ENCODE peak calls at places on chromosomes 3 and 15, in six cellular contexts. S is A549, G is GM12878, N is SK-N-SH, V is IMR-90, O is HCT116. J is an unnamed sample.

GRCh38 chr15:45473068-45473467 is 49.5 kb downstream of the SLC30A4 start:
- DNase-seq in S (no peak), G (no peak), N (no peak), V (no peak), O (no peak), J (no peak)

GRCh38 chr3:153599685-153600084 is 437.7 kb downstream of the RAP2B start:
- DNase-seq in S (no peak), G (no peak), N (no peak), V (peak; percentile 88), O (peak; percentile 54), J (no peak)

GRCh38 chr3:143206955-143207337 is 87.4 kb downstream of the CHST2 start:
- DNase-seq in S (no peak), G (no peak), N (no peak), V (no peak), O (no peak), J (no peak)

GRCh38 chr15:40105517-40106202 is 3.0 kb downstream of the BMF start:
- DNase-seq in S (no peak), G (no peak), N (no peak), V (no peak), O (no peak), J (no peak)

GRCh38 chr15:49215768-49216739 is 46.0 kb downstream of the GALK2 start:
- DNase-seq in S (no peak), G (peak; percentile 38), N (no peak), V (no peak), O (peak; percentile 16), J (no peak)

GRCh38 chr3:175150812-175151411 is 291.8 kb downstream of the NAALADL2 start:
- DNase-seq in S (no peak), G (no peak), N (no peak), V (peak; percentile 4), O (peak; percentile 88), J (no peak)

GRCh38 chr3:175489406-175489805 is 630.3 kb downstream of the NAALADL2 start:
- DNase-seq in S (no peak), G (no peak), N (no peak), V (no peak), O (no peak), J (no peak)

GRCh38 chr3:138205527-138205926 is 18.4 kb downstream of the ARMC8 start:
- DNase-seq in S (no peak), G (no peak), N (no peak), V (no peak), O (no peak), J (no peak)

GRCh38 chr3:192833177-192833890 is 84.3 kb downstream of the MB21D2 start:
- DNase-seq in S (no peak), G (no peak), N (no peak), V (peak; percentile 92), O (no peak), J (no peak)

GRCh38 chr15:59550961-59551360 is 60.6 kb upstream of the GCNT3 start:
- DNase-seq in S (no peak), G (no peak), N (no peak), V (no peak), O (no peak), J (no peak)

GRCh38 chr15:64633332-64633731 is 142.1 kb downstream of the RBPMS2 start:
- DNase-seq in S (no peak), G (no peak), N (no peak), V (no peak), O (no peak), J (no peak)

GRCh38 chr3:127536818-127537810 is 53.4 kb downstream of the TPRA1 start:
- DNase-seq in S (no peak), G (no peak), N (no peak), V (no peak), O (no peak), J (no peak)

GRCh38 chr15:53412542-53412941 is 346.9 kb downstream of the WDR72 start:
- DNase-seq in S (no peak), G (no peak), N (no peak), V (no peak), O (no peak), J (no peak)

GRCh38 chr15:34647569-34648334 is 64.3 kb upstream of the GOLGA8B start:
- DNase-seq in S (no peak), G (no peak), N (no peak), V (peak; percentile 14), O (no peak), J (peak; percentile 91)

GRCh38 chr3:45026038-45026437 is at the start of gene CLEC3B:
- DNase-seq in S (no peak), G (no peak), N (no peak), V (peak; percentile 78), O (no peak), J (no peak)

DNA sequence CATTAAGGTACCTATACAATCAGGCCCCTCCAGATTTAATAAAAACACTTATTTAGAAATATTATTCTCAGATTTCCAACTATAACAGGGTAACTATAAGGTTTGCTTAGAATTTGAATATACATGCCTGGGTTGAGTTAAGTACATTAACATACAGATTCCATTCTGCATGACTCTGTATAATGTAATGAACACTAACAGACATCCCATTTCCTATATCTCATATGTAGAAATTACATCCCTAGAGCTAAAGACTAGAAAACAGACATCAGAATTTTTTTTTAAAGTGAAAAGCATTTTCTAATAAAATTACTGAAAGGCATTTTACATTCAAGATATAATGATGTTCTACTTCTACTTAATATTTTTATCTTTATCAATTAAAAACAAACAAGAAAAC is 162.4 kb downstream of the MECOM start:
- DNase-seq in S (no peak), G (no peak), N (peak; percentile 53), V (no peak), O (no peak), J (no peak)
- TF ChIP-seq RAD21 in S (no peak), G (no peak), N (no peak), V (no peak), O (no peak), J (no peak)

DNA sequence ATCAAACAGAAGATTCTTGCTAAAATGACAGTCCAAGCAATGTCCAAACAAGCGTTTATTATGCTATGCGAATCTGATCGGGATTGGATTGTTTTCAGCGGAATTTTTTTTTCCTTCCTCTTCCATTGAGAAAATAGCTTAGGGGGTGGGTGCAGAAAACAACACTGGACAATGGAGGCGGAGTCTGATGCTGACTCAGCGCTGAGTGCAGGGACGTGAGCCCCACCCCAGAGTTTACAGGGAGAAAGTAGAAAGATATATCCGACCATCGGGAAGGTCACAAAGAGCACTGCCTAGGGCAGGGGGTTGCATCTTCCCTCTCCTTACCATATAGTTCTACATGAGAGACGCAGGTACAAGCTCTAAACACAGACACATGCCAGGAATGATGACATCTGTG is 117.0 kb downstream of the FOXP1 start:
- DNase-seq in S (peak; percentile 18), G (no peak), N (no peak), V (no peak), O (no peak), J (peak; percentile 60)
- TF ChIP-seq RAD21 in S (no peak), G (no peak), N (no peak), V (no peak), O (no peak), J (no peak)

GRCh38 chr3:147630921-147631320 is 221.8 kb downstream of the ZIC1 start:
- DNase-seq in S (no peak), G (no peak), N (no peak), V (no peak), O (no peak), J (no peak)
- TF ChIP-seq RAD21 in S (no peak), G (no peak), N (no peak), V (no peak), O (no peak), J (no peak)

DNA sequence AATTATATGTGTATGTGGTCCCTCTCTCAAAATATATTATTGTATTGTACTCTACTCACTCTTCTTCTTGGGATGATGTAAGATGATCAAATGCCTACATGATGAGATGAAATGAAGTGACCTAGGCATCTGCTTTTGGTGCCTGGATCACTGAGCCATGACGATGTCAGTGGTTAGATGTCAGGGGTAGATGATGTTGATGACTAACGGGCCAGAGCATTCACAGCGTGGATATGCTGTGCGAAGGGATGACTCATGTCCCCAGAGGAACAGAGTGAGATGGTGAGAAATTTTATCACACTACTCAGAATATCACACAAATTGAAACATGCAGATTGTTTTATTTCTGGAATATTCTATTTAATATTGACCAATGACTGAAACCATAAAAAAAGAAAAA is 233.9 kb upstream of the CADM2 start:
- DNase-seq in S (peak; percentile 7), G (no peak), N (no peak), V (no peak), O (no peak), J (no peak)
- TF ChIP-seq RAD21 in S (no peak), G (no peak), N (no peak), V (no peak), O (no peak), J (no peak)

GRCh38 chr15:77013786-77014136 is 18.8 kb downstream of the PSTPIP1 start:
- DNase-seq in S (no peak), G (no peak), N (no peak), V (no peak), O (peak; percentile 24), J (no peak)
- TF ChIP-seq RAD21 in S (no peak), G (no peak), N (no peak), V (no peak), O (no peak), J (no peak)

GRCh38 chr3:129015388-129016105 is 14.4 kb downstream of the EFCC1 start:
- DNase-seq in S (no peak), G (no peak), N (no peak), V (no peak), O (no peak), J (peak; percentile 52)
- TF ChIP-seq RAD21 in S (no peak), G (no peak), N (no peak), V (no peak), O (no peak), J (no peak)

GRCh38 chr3:69246612-69247011 is 124.2 kb upstream of the LMOD3 start:
- DNase-seq in S (no peak), G (no peak), N (no peak), V (no peak), O (no peak), J (no peak)

GRCh38 chr3:69251078-69251805 is 128.8 kb upstream of the LMOD3 start:
- DNase-seq in S (no peak), G (no peak), N (no peak), V (no peak), O (no peak), J (no peak)

GRCh38 chr3:69250014-69250413 is 127.6 kb upstream of the LMOD3 start:
- DNase-seq in S (no peak), G (no peak), N (no peak), V (no peak), O (no peak), J (peak; percentile 1)

GRCh38 chr3:69248394-69248793 is 126.0 kb upstream of the LMOD3 start:
- DNase-seq in S (no peak), G (no peak), N (no peak), V (no peak), O (no peak), J (no peak)

DNA sequence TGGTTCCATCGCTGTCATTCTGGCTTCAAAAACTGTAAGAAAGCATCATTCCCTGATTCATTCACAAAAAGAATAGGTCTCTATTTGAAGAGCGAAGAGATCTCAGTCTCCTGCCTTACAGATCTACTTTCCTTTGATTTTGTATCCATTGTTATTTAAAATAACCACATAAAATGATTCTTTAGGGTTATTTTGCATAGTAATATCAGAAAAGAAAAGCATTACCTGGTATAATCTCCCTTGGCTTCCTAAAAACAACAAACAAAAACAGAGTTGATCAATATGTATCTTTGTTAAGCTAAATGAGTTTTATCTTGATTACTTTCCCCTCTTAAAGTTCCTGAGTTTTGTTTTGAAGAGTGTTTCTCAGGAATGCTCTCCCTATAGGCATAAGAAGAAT is 126.6 kb upstream of the LMOD3 start:
- DNase-seq in S (no peak), G (no peak), N (no peak), V (no peak), O (no peak), J (no peak)
- TF ChIP-seq RAD21 in S (no peak), G (no peak), N (no peak), V (no peak), O (no peak), J (no peak)

GRCh38 chr3:69294014-69294771 is 91.7 kb downstream of the FRMD4B start:
- DNase-seq in S (no peak), G (no peak), N (no peak), V (no peak), O (no peak), J (no peak)
- TF ChIP-seq RAD21 in S (no peak), G (no peak), N (no peak), V (no peak), O (no peak), J (no peak)

J was measured in K562.